ENCODE peak calls at places on chromosomes 2 and 18, in seven cellular contexts. Z is right lobe of liver, P is AG09309, N is fibroblast of pulmonary artery, O is tibial artery, D is GM23338, U is IMR-90. F is an unnamed sample.

GRCh38 chr18:500556-501405 is at the start of gene COLEC12:
- DNase-seq in Z (no peak), P (no peak), N (no peak), O (no peak), D (peak; percentile 68), U (no peak), F (peak; percentile 34)

GRCh38 chr18:11357678-11358077 is 208.3 kb upstream of the PIEZO2 start:
- DNase-seq in Z (no peak), P (no peak), N (no peak), O (no peak), D (no peak), U (no peak), F (no peak)

GRCh38 chr2:214856116-214856515 is 46.6 kb upstream of the BARD1 start:
- DNase-seq in Z (no peak), P (peak; percentile 14), N (peak; percentile 28), O (no peak), D (peak; percentile 2), U (peak; percentile 6), F (peak; percentile 51)

GRCh38 chr2:13035866-13036265 is 319.1 kb downstream of the TRIB2 start:
- DNase-seq in Z (no peak), P (no peak), N (no peak), O (no peak), D (no peak), U (no peak), F (no peak)

GRCh38 chr2:13558368-13558767 is 841.6 kb downstream of the TRIB2 start:
- DNase-seq in Z (no peak), P (no peak), N (no peak), O (no peak), D (no peak), U (peak; percentile 56), F (no peak)

GRCh38 chr18:58350526-58350925 is 278.4 kb downstream of the ALPK2 start:
- DNase-seq in Z (no peak), P (no peak), N (no peak), O (no peak), D (no peak), U (peak; percentile 58), F (no peak)

GRCh38 chr2:176518823-176519222 is 249.6 kb downstream of the MTX2 start:
- DNase-seq in Z (no peak), P (no peak), N (peak; percentile 36), O (no peak), D (peak; percentile 72), U (no peak), F (no peak)

GRCh38 chr2:241154915-241155314 is 4.6 kb downstream of the PPP1R7 start:
- DNase-seq in Z (no peak), P (no peak), N (peak; percentile 22), O (no peak), D (no peak), U (peak; percentile 77), F (no peak)

DNA sequence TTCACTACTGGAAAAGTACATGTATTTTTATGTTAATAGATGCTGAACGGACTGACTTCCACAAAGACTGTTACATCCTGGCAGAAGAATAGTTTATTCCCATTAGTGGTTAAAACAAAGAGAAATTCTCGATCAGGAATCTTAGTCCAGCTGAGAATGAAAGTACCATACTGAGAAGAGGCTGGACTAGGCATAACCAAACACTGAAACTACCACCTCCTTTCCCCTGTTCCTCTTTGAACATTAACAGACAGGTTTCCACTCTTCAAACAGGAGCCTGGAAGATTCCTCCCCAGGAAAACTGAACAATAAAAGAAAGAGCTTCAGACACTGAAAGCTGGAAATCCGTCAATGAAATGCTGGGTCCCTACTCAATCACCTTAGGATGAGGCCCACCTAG is 25.8 kb downstream of the LDAH start:
- DNase-seq in Z (no peak), P (no peak), N (no peak), O (no peak), D (no peak), U (no peak), F (no peak)
- H3K4me3 ChIP-seq in Z (no peak overlapping the region), P (no peak overlapping the region), N (no peak overlapping the region), O (no peak overlapping the region), D (no peak overlapping the region), U (no peak overlapping the region), F (no peak overlapping the region)

GRCh38 chr18:6248017-6248416 is 166.7 kb downstream of the L3MBTL4 start:
- DNase-seq in Z (no peak), P (no peak), N (no peak), O (no peak), D (no peak), U (no peak), F (no peak)
- TF ChIP-seq CTCF in Z (no peak), P (no peak), N (no peak), O (no peak), D (no peak), U (no peak), F (no peak)

DNA sequence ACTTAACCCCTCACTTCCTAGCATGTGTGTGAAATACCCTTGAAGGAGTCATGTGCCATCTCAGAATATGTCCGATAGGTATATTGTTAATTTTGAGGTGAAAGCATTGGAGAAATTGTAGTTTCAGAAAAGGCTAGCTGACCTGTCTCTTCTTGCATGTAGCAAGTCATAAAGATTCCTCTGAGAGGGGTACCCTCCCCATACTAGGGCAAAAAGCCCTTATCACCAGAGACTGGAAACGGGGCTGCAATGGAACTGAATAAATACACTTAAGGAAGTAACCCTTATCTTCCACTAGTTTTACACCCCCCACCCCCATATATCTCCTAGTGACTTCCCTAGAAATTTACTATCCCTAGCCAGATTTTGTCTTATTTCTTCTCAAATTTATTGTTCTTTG is 1.8 kb upstream of the SF3B6 start:
- DNase-seq in Z (no peak), P (no peak), N (no peak), O (no peak), D (no peak), U (no peak), F (no peak)
- H3K4me3 ChIP-seq in Z (no peak overlapping the region), P (no peak overlapping the region), N (peak overlapping the region; percentile 98), O (peak overlapping the region; percentile 69), D (peak overlapping the region; percentile 90), U (peak overlapping the region; percentile 73), F (peak overlapping the region; percentile 98)

GRCh38 chr2:6960659-6961058 is 43.4 kb downstream of the RNF144A start:
- DNase-seq in Z (no peak), P (peak; percentile 11), N (peak; percentile 85), O (no peak), D (no peak), U (peak; percentile 0), F (peak; percentile 82)

GRCh38 chr2:6967301-6967700 is 50.1 kb downstream of the RNF144A start:
- DNase-seq in Z (no peak), P (no peak), N (no peak), O (no peak), D (no peak), U (no peak), F (no peak)

GRCh38 chr2:6966541-6966940 is 49.3 kb downstream of the RNF144A start:
- DNase-seq in Z (no peak), P (no peak), N (no peak), O (no peak), D (no peak), U (no peak), F (no peak)

GRCh38 chr2:6965071-6965795 is 48.0 kb downstream of the RNF144A start:
- DNase-seq in Z (no peak), P (no peak), N (no peak), O (no peak), D (no peak), U (no peak), F (no peak)

GRCh38 chr2:6963727-6964126 is 46.5 kb downstream of the RNF144A start:
- DNase-seq in Z (no peak), P (no peak), N (no peak), O (no peak), D (no peak), U (no peak), F (no peak)
- TF ChIP-seq CTCF in Z (no peak), P (no peak), N (no peak), O (no peak), D (no peak), U (no peak), F (no peak)

GRCh38 chr2:27901219-27901618 is 10.7 kb downstream of the BABAM2 start:
- DNase-seq in Z (no peak), P (no peak), N (no peak), O (no peak), D (no peak), U (peak; percentile 32), F (peak; percentile 55)

GRCh38 chr2:27906074-27906473 is 15.5 kb downstream of the BABAM2 start:
- DNase-seq in Z (no peak), P (no peak), N (no peak), O (no peak), D (no peak), U (no peak), F (no peak)

GRCh38 chr2:27903649-27904544 is 13.4 kb downstream of the BABAM2 start:
- DNase-seq in Z (no peak), P (no peak), N (peak; percentile 61), O (no peak), D (no peak), U (peak; percentile 52), F (peak; percentile 15)

GRCh38 chr2:27902143-27902542 is 11.6 kb downstream of the BABAM2 start:
- DNase-seq in Z (no peak), P (no peak), N (no peak), O (no peak), D (no peak), U (no peak), F (no peak)

DNA sequence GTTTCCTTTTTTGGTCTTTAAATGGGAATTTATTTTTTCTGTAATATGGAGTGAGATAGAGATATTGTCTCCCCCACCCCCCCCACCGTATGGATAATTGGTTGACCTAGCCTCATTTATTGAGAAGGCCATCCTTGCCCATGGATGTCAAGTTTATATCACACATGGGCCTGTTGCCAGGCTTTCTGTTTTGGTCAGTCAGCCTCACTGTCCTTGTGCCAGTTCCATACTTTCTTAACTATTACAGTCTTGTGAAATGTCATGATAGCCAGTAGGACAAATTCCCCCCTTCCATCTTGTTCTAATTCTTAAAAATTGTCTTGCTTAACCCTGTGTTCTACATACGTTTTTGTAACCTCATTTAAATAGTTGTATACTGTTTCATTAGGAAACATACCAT is 12.5 kb downstream of the BABAM2 start:
- DNase-seq in Z (no peak), P (no peak), N (peak; percentile 33), O (no peak), D (no peak), U (no peak), F (no peak)
- H3K4me3 ChIP-seq in Z (no peak overlapping the region), P (no peak overlapping the region), N (no peak overlapping the region), O (no peak overlapping the region), D (no peak overlapping the region), U (no peak overlapping the region), F (no peak overlapping the region)

DNA sequence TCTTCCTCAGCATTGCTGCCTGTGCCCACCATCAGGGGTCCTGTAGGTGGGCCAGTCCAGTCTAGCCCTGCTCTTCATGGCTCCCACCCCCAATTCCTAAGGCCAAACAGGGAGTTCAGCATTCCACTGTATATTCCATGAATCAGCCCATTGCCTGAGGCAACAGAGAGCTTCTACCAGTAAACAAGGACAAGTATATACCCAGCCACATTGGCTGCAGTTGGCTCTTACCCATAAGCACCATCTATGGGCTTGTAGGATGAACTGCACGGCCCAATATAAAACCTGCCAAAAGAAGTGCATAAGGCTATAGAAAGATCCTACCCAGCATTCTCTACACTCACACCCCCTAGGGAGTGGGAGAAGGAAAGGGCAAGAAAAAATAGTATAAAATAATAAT is 95.1 kb upstream of the SALL3 start:
- DNase-seq in Z (no peak), P (no peak), N (no peak), O (no peak), D (peak; percentile 38), U (no peak), F (no peak)
- TF ChIP-seq CTCF in Z (no peak), P (peak; percentile 6), N (no peak), O (no peak), D (peak; percentile 22), U (no peak), F (peak; percentile 6)

F was measured in AG10803.